ENCODE peak calls at places on chromosomes 6 and 20, in nine cellular contexts. Y is ovary; O is left ventricle myocardium inferior; E is ascending aorta; B is Panc1; V is mammary epithelial cell; N is CD4-positive, alpha-beta memory T cell; A is dorsolateral prefrontal cortex; F is left lung. I is an unnamed sample.

GRCh38 chr6:167405778-167406532 is 81.1 kb downstream of the TTLL2 start:
- DNase-seq in Y (no peak), O (no peak), E (no peak), B (no peak), V (no peak), N (no peak), A (no peak), F (no peak), I (no peak)

GRCh38 chr6:63527658-63528514 is 44.4 kb upstream of the LOC128125822 start:
- DNase-seq in Y (no peak), O (no peak), E (no peak), B (peak), V (peak), N (no peak), A (no peak), F (peak), I (peak)

GRCh38 chr6:85594197-85594930 is 706 bp upstream of the SNX14 start:
- DNase-seq in Y (no peak), O (no peak), E (no peak), B (no peak), V (peak), N (no peak), A (no peak), F (no peak), I (no peak)

GRCh38 chr6:116278853-116279231 is 888 bp downstream of the TSPYL1 start:
- DNase-seq in Y (peak), O (peak), E (no peak), B (no peak), V (no peak), N (no peak), A (no peak), F (peak), I (peak)

GRCh38 chr6:135667694-135668455 is 170.3 kb upstream of the AHI1 start:
- DNase-seq in Y (peak), O (peak), E (no peak), B (no peak), V (peak), N (no peak), A (no peak), F (peak), I (peak)

GRCh38 chr20:57948177-57948955 is 238.6 kb upstream of the PMEPA1 start:
- DNase-seq in Y (no peak), O (no peak), E (no peak), B (no peak), V (no peak), N (no peak), A (no peak), F (no peak), I (no peak)

GRCh38 chr6:81130071-81130470 is 622.4 kb downstream of the TENT5A start:
- DNase-seq in Y (no peak), O (no peak), E (no peak), B (no peak), V (no peak), N (no peak), A (no peak), F (no peak), I (no peak)

GRCh38 chr6:31663961-31664789 is 622 bp downstream of the GPANK1 start:
- DNase-seq in Y (peak), O (no peak), E (no peak), B (no peak), V (peak), N (no peak), A (no peak), F (no peak), I (peak)

GRCh38 chr6:75147512-75147911 is 58.3 kb downstream of the COL12A1 start:
- DNase-seq in Y (no peak), O (no peak), E (no peak), B (no peak), V (no peak), N (no peak), A (no peak), F (no peak), I (no peak)

GRCh38 chr20:45336530-45337366 is 11.5 kb downstream of the SDC4 start:
- DNase-seq in Y (no peak), O (no peak), E (peak), B (peak), V (peak), N (no peak), A (no peak), F (no peak), I (peak)

GRCh38 chr20:62054451-62054953 is 11.2 kb downstream of the TAF4 start:
- DNase-seq in Y (no peak), O (no peak), E (no peak), B (no peak), V (no peak), N (no peak), A (no peak), F (no peak), I (no peak)

GRCh38 chr6:116779569-116780164 is 14.1 kb upstream of the FAM162B start:
- DNase-seq in Y (no peak), O (no peak), E (no peak), B (peak), V (no peak), N (no peak), A (no peak), F (no peak), I (no peak)

GRCh38 chr6:25769983-25770382 is 15.4 kb downstream of the SLC17A4 start:
- DNase-seq in Y (no peak), O (no peak), E (no peak), B (no peak), V (no peak), N (no peak), A (no peak), F (no peak), I (no peak)

GRCh38 chr6:107574856-107575255 is 84.9 kb downstream of the SOBP start:
- DNase-seq in Y (no peak), O (no peak), E (no peak), B (no peak), V (no peak), N (no peak), A (no peak), F (no peak), I (no peak)

GRCh38 chr6:170088349-170088951 is 202.4 kb downstream of the DLL1 start:
- DNase-seq in Y (peak), O (peak), E (no peak), B (no peak), V (no peak), N (no peak), A (peak), F (peak), I (peak)

GRCh38 chr6:5173862-5174643 is 86.7 kb downstream of the LYRM4 start:
- DNase-seq in Y (no peak), O (no peak), E (no peak), B (no peak), V (no peak), N (peak), A (no peak), F (no peak), I (no peak)

GRCh38 chr6:145257757-145258521 is 477.4 kb downstream of the EPM2A start:
- DNase-seq in Y (no peak), O (no peak), E (no peak), B (no peak), V (no peak), N (no peak), A (no peak), F (no peak), I (no peak)

GRCh38 chr6:32154514-32155161 is 697 bp downstream of the PPT2 start:
- DNase-seq in Y (peak), O (peak), E (no peak), B (no peak), V (peak), N (peak), A (peak), F (peak), I (peak)

GRCh38 chr20:50313223-50313820 is 122.7 kb downstream of the CEBPB start:
- DNase-seq in Y (no peak), O (no peak), E (no peak), B (no peak), V (no peak), N (no peak), A (no peak), F (no peak), I (no peak)

GRCh38 chr6:25418463-25419052 is 139.4 kb downstream of the CARMIL1 start:
- DNase-seq in Y (no peak), O (no peak), E (no peak), B (no peak), V (no peak), N (no peak), A (no peak), F (no peak), I (no peak)

GRCh38 chr6:115945306-115945705 is 115.4 kb downstream of the FRK start:
- DNase-seq in Y (no peak), O (no peak), E (no peak), B (no peak), V (peak), N (no peak), A (no peak), F (no peak), I (no peak)

GRCh38 chr6:9126845-9127560 is 691.7 kb upstream of the SLC35B3 start:
- DNase-seq in Y (no peak), O (no peak), E (no peak), B (peak), V (peak), N (no peak), A (no peak), F (no peak), I (no peak)

GRCh38 chr20:56200456-56200855 is 48.1 kb upstream of the MC3R start:
- DNase-seq in Y (no peak), O (no peak), E (no peak), B (no peak), V (no peak), N (no peak), A (no peak), F (no peak), I (no peak)

GRCh38 chr6:31586596-31586995 is 519 bp downstream of the LST1 start:
- DNase-seq in Y (no peak), O (no peak), E (no peak), B (no peak), V (no peak), N (peak), A (no peak), F (peak), I (no peak)

GRCh38 chr6:154991207-154991606 is 3.9 kb upstream of the TIAM2 start:
- DNase-seq in Y (no peak), O (no peak), E (no peak), B (no peak), V (peak), N (no peak), A (no peak), F (no peak), I (no peak)

GRCh38 chr6:34332255-34333198 is 59.9 kb downstream of the NUDT3 start:
- DNase-seq in Y (no peak), O (no peak), E (no peak), B (no peak), V (no peak), N (no peak), A (no peak), F (no peak), I (no peak)

GRCh38 chr6:30260036-30260504 is 46.9 kb upstream of the TRIM26 start:
- DNase-seq in Y (no peak), O (no peak), E (no peak), B (no peak), V (no peak), N (peak), A (peak), F (no peak), I (no peak)

GRCh38 chr6:168154263-168154917 is 75.4 kb upstream of the FRMD1 start:
- DNase-seq in Y (no peak), O (no peak), E (no peak), B (no peak), V (no peak), N (no peak), A (no peak), F (no peak), I (no peak)

GRCh38 chr6:129651291-129651691 is 58.7 kb downstream of the ARHGAP18 start:
- DNase-seq in Y (no peak), O (no peak), E (no peak), B (no peak), V (no peak), N (no peak), A (no peak), F (no peak), I (no peak)

GRCh38 chr6:85460951-85461805 is 11.3 kb downstream of the NT5E start:
- DNase-seq in Y (peak), O (no peak), E (no peak), B (no peak), V (peak), N (peak), A (no peak), F (no peak), I (no peak)

DNA sequence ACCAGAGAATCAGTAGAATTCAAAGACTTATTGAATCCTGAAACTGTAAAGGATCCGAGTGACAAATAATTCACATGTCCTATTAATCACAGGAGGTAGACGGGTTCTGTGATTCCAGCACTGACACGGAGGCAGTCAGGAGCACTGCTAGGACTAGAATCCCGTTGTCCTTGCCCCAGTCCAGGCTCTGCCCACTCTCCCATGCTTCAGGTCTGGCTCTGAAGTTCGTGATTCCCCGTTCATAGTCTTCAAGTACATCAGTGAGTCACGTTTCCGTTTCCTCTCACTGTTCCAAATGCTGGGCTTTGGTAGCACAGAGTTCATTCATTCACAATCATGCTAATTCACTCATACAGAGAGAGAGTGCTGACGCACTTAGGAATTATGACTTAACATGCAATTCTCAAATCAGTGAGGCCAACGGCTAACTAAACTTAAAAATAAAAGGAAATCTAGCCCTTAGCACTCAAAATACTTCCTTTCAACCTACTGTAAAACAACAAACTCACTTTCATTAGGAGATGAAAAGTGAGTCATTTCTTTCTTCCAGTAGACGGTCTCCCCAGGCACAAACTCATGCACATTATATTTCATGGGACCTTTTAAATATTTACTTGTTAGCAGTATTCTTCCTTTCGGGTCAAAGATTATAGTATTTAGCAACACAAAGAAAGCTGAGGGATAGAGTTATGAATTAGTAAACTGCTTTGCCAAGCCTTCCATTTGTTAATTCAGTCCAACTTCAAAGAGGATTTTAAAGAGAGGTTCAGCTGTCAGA is 94.0 kb upstream of the NHSL1 start:
- DNase-seq in Y (no peak), O (no peak), E (peak), B (peak), V (peak), N (peak), A (no peak), F (peak), I (peak)
- H3K27ac ChIP-seq in Y (no peak), O (peak), E (peak), B (peak), V (peak), N (no peak), A (peak), F (peak), I (peak)

GRCh38 chr6:108944058-108944457 is 95.8 kb downstream of the ARMC2 start:
- DNase-seq in Y (no peak), O (no peak), E (no peak), B (no peak), V (no peak), N (no peak), A (no peak), F (no peak), I (no peak)

GRCh38 chr6:108940741-108941140 is 92.5 kb downstream of the ARMC2 start:
- DNase-seq in Y (no peak), O (no peak), E (no peak), B (no peak), V (no peak), N (no peak), A (no peak), F (no peak), I (no peak)

GRCh38 chr6:108941867-108942266 is 93.6 kb downstream of the ARMC2 start:
- DNase-seq in Y (no peak), O (no peak), E (no peak), B (no peak), V (no peak), N (no peak), A (no peak), F (no peak), I (no peak)

GRCh38 chr6:108941281-108941680 is 93.1 kb downstream of the ARMC2 start:
- DNase-seq in Y (no peak), O (no peak), E (no peak), B (no peak), V (no peak), N (no peak), A (no peak), F (no peak), I (no peak)

GRCh38 chr6:108942556-108943492 is 94.6 kb downstream of the ARMC2 start:
- DNase-seq in Y (no peak), O (no peak), E (no peak), B (no peak), V (no peak), N (peak), A (no peak), F (no peak), I (no peak)
- H3K4me3 ChIP-seq in Y (no peak), O (peak), E (no peak), B (no peak), V (no peak), N (no peak), A (no peak), F (no peak), I (no peak)

GRCh38 chr20:290081-290831 is at the start of gene C20orf96:
- DNase-seq in Y (peak), O (peak), E (peak), B (peak), V (peak), N (peak), A (peak), F (peak), I (peak)

GRCh38 chr20:286508-286907 is 4.0 kb downstream of the C20orf96 start:
- DNase-seq in Y (no peak), O (no peak), E (no peak), B (no peak), V (no peak), N (no peak), A (no peak), F (no peak), I (no peak)

GRCh38 chr20:289693-290080 is 863 bp downstream of the C20orf96 start:
- DNase-seq in Y (no peak), O (no peak), E (no peak), B (no peak), V (no peak), N (no peak), A (no peak), F (no peak), I (no peak)

GRCh38 chr20:294602-295001 is 2.8 kb upstream of the ZCCHC3 start:
- DNase-seq in Y (no peak), O (no peak), E (no peak), B (no peak), V (no peak), N (no peak), A (no peak), F (no peak), I (no peak)

GRCh38 chr20:288956-289692 is 1.4 kb downstream of the C20orf96 start:
- DNase-seq in Y (no peak), O (no peak), E (no peak), B (no peak), V (no peak), N (no peak), A (no peak), F (no peak), I (no peak)
- H3K27ac ChIP-seq in Y (no peak), O (peak), E (no peak), B (peak), V (no peak), N (peak), A (no peak), F (no peak), I (no peak)

DNA sequence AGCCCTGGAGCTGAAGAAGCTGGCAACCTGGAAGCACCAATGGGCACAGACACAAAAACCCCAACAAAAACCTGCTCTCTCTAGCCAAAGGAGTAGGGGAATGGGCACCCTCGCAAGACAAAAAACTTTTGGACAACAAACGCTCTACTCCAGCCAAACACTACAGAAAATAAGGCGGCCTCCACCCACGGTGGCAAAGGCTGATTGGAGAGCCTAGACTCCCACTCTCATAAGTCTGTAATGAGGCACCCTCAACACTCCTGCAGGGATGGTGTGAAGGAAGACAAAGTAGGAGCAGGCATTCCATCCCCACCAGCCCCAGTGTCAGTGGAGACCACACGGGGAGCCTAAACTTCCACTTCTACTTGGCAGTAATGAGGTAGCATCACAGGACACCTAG is 8.8 kb downstream of the TTI1 start:
- DNase-seq in Y (no peak), O (no peak), E (no peak), B (no peak), V (no peak), N (no peak), A (no peak), F (no peak), I (no peak)
- H3K4me3 ChIP-seq in Y (no peak), O (no peak), E (no peak), B (no peak), V (no peak), N (no peak), A (no peak), F (no peak), I (no peak)

DNA sequence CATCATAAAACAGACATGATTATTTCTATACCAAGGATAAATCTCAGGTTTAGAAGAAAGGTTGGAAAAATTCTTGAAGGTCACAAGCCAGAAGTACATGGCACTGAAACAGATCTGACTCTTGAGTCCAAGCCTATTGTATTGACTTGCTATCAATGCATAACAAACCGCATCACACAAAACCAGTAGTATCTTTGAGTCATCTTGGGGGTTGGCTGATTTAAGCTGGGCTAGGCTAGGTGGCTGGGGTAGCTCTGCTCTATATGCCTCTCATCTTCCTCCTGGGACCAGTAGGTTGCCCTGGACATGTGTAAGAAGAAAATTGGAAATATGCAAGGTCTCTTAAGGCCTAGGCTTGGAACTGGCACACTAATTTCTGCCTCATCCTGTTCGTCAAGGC is 37.0 kb upstream of the RAB23 start:
- DNase-seq in Y (no peak), O (no peak), E (no peak), B (no peak), V (no peak), N (no peak), A (no peak), F (no peak), I (no peak)
- H3K27ac ChIP-seq in Y (peak), O (peak), E (peak), B (no peak), V (no peak), N (no peak), A (no peak), F (no peak), I (no peak)

I was measured in psoas muscle.